ENCODE peak calls at places on chromosomes 3 and 15, in nine cellular contexts. F, G, E, Z, T, V, D, S and U are unnamed samples. For H3K4me1, the result is how much of the 10 kb centered on the place peaks cover.

GRCh38 chr3:126026761-126027160 is 57.2 kb downstream of the SLC41A3 start:
- DNase-seq in F (no peak), G (no peak), E (no peak), Z (no peak), T (no peak), V (peak), D (no peak), S (no peak), U (no peak)

GRCh38 chr3:123636431-123636841 is 51.6 kb upstream of the HACD2 start:
- DNase-seq in F (no peak), G (no peak), E (no peak), Z (peak), T (peak), V (no peak), D (no peak), S (no peak), U (no peak)

GRCh38 chr3:142226474-142226873 is 1.1 kb upstream of the GK5 start:
- DNase-seq in F (no peak), G (no peak), E (no peak), Z (no peak), T (no peak), V (no peak), D (peak), S (no peak), U (no peak)

GRCh38 chr3:112514527-112515128 is 15.4 kb upstream of the BTLA start:
- DNase-seq in F (no peak), G (no peak), E (peak), Z (no peak), T (no peak), V (no peak), D (no peak), S (no peak), U (no peak)

GRCh38 chr3:76415384-76415783 is 624.5 kb upstream of the ROBO2 start:
- DNase-seq in F (no peak), G (no peak), E (peak), Z (no peak), T (no peak), V (no peak), D (no peak), S (no peak), U (no peak)

GRCh38 chr3:60839242-60839641 is 412.0 kb downstream of the FHIT start:
- DNase-seq in F (no peak), G (no peak), E (no peak), Z (no peak), T (no peak), V (no peak), D (no peak), S (no peak), U (no peak)

GRCh38 chr3:12184541-12184940 is 25.8 kb upstream of the TIMP4 start:
- DNase-seq in F (no peak), G (no peak), E (no peak), Z (no peak), T (no peak), V (no peak), D (no peak), S (no peak), U (no peak)

GRCh38 chr3:45942051-45942825 is 1.0 kb upstream of the CXCR6 start:
- DNase-seq in F (no peak), G (no peak), E (no peak), Z (no peak), T (peak), V (no peak), D (no peak), S (peak), U (no peak)

GRCh38 chr15:39345176-39345575 is 235.7 kb upstream of the THBS1 start:
- DNase-seq in F (no peak), G (no peak), E (no peak), Z (no peak), T (no peak), V (no peak), D (no peak), S (no peak), U (no peak)

GRCh38 chr15:90036806-90037509 is 35.8 kb downstream of the ZNF710 start:
- DNase-seq in F (no peak), G (peak), E (no peak), Z (no peak), T (peak), V (no peak), D (no peak), S (peak), U (no peak)

GRCh38 chr15:90035095-90035834 is 34.1 kb downstream of the ZNF710 start:
- DNase-seq in F (no peak), G (peak), E (peak), Z (peak), T (peak), V (peak), D (peak), S (peak), U (no peak)

GRCh38 chr15:90035835-90036220 is 34.7 kb downstream of the ZNF710 start:
- DNase-seq in F (no peak), G (peak), E (no peak), Z (no peak), T (peak), V (no peak), D (no peak), S (peak), U (no peak)

GRCh38 chr15:90037510-90037860 is 36.4 kb downstream of the ZNF710 start:
- DNase-seq in F (no peak), G (no peak), E (peak), Z (no peak), T (no peak), V (no peak), D (peak), S (no peak), U (no peak)

GRCh38 chr15:90036343-90036742 is 35.2 kb downstream of the ZNF710 start:
- DNase-seq in F (no peak), G (no peak), E (no peak), Z (no peak), T (peak), V (no peak), D (no peak), S (no peak), U (no peak)
- H3K27ac ChIP-seq in F (peak), G (peak), E (no peak), Z (peak), T (no peak), V (peak), D (peak), S (peak), U (no peak)

GRCh38 chr3:127678611-127679533 is 6.1 kb downstream of the ABTB1 start:
- DNase-seq in F (peak), G (peak), E (no peak), Z (peak), T (peak), V (no peak), D (no peak), S (peak), U (no peak)

GRCh38 chr3:127678315-127678599 is 5.5 kb downstream of the ABTB1 start:
- DNase-seq in F (no peak), G (no peak), E (no peak), Z (no peak), T (no peak), V (no peak), D (no peak), S (no peak), U (no peak)

GRCh38 chr3:127676921-127677351 is 4.2 kb downstream of the ABTB1 start:
- DNase-seq in F (peak), G (peak), E (no peak), Z (no peak), T (peak), V (no peak), D (no peak), S (peak), U (no peak)

GRCh38 chr3:127676456-127676855 is 3.7 kb downstream of the ABTB1 start:
- DNase-seq in F (peak), G (no peak), E (no peak), Z (no peak), T (peak), V (no peak), D (no peak), S (peak), U (no peak)

DNA sequence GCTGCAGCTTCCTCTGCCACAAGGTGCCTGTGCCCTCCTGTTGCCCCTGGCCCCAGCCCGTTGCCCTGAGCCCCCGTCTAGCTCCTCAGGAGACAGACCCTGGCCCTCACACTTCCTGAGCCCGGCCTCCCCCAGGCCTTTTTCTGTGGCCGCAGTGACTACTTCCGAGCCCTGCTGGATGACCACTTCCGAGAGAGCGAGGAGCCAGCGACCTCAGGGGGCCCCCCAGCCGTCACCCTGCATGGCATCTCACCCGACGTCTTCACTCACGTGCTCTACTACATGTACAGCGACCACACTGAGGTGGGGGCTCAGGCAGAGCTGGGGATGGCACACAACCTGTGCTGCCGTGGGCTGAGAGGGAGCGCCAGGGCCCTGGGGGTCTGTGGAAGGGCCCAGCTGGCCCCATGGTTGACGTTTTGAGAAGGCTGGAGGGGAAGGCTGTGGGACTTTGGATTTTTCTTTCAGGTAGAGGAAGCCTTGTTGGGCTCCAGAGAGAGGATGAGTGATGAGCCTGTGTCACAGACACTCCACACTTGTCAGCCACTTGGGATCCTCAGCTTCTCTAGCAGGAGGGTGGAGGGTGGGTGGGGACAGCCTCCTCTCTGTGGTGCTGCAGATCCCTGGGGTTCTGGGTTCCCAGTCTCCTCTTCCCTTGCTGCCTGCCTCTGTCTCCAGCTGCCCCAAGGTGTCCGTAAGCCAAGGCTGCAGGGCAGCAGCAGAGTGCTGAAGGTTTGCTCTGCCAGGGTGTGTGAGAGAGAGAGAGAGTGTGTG is 5.0 kb downstream of the ABTB1 start:
- DNase-seq in F (peak), G (peak), E (no peak), Z (peak), T (peak), V (no peak), D (no peak), S (peak), U (no peak)
- H3K4me3 ChIP-seq in F (no peak), G (no peak), E (no peak), Z (no peak), T (no peak), V (no peak), D (no peak), S (no peak), U (no peak)

GRCh38 chr3:195160908-195161434 is 110.0 kb downstream of the XXYLT1 start:
- DNase-seq in F (no peak), G (no peak), E (no peak), Z (no peak), T (no peak), V (no peak), D (no peak), S (no peak), U (no peak)
- H3K4me1 ChIP-seq in F (under half), G (under half), E (under half), Z (under half), T (under half), V (under half), D (under half), S (under half), U (under half)

GRCh38 chr3:101950985-101951733 is 101.8 kb downstream of the NFKBIZ start:
- DNase-seq in F (no peak), G (no peak), E (no peak), Z (no peak), T (no peak), V (no peak), D (peak), S (no peak), U (no peak)
- H3K27ac ChIP-seq in F (no peak), G (peak), E (no peak), Z (no peak), T (peak), V (no peak), D (peak), S (peak), U (no peak)

GRCh38 chr15:99098426-99098825 is 6.5 kb upstream of the SYNM start:
- DNase-seq in F (no peak), G (no peak), E (no peak), Z (no peak), T (no peak), V (no peak), D (no peak), S (no peak), U (no peak)

GRCh38 chr15:99096173-99096893 is 8.5 kb upstream of the SYNM start:
- DNase-seq in F (no peak), G (no peak), E (no peak), Z (no peak), T (no peak), V (no peak), D (no peak), S (no peak), U (no peak)

GRCh38 chr15:99097441-99098410 is 7.2 kb upstream of the SYNM start:
- DNase-seq in F (no peak), G (no peak), E (no peak), Z (no peak), T (no peak), V (no peak), D (no peak), S (no peak), U (no peak)

GRCh38 chr15:99095626-99096025 is 9.3 kb upstream of the SYNM start:
- DNase-seq in F (no peak), G (no peak), E (no peak), Z (no peak), T (no peak), V (no peak), D (no peak), S (no peak), U (no peak)

DNA sequence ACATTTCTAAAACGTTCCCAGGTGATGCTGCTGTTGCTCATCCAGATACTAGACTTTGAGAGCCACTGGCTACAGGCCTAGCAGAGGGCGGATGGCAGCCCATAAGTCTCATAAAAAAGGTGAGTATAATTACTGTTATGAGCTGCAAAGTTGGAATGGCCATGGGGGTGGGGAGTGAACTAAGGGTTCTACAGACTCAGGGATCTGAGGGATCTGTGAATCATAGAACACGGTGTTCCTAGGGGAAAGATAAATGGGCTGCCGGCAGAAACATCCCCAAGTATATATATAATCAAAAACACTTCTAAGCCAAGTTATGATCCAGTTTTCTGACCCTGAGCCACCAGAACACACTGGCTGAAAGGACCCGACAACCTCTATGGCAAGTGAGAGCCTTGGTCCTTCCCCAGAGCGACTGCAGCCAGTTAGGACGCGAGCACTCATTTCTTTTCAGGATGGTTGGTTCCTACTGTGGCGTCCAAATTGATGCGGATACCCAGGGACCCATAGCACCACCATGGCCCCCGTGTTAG is 7.9 kb upstream of the SYNM start:
- DNase-seq in F (no peak), G (no peak), E (no peak), Z (no peak), T (no peak), V (no peak), D (peak), S (no peak), U (no peak)
- H3K4me3 ChIP-seq in F (no peak), G (no peak), E (no peak), Z (no peak), T (no peak), V (no peak), D (no peak), S (no peak), U (no peak)

DNA sequence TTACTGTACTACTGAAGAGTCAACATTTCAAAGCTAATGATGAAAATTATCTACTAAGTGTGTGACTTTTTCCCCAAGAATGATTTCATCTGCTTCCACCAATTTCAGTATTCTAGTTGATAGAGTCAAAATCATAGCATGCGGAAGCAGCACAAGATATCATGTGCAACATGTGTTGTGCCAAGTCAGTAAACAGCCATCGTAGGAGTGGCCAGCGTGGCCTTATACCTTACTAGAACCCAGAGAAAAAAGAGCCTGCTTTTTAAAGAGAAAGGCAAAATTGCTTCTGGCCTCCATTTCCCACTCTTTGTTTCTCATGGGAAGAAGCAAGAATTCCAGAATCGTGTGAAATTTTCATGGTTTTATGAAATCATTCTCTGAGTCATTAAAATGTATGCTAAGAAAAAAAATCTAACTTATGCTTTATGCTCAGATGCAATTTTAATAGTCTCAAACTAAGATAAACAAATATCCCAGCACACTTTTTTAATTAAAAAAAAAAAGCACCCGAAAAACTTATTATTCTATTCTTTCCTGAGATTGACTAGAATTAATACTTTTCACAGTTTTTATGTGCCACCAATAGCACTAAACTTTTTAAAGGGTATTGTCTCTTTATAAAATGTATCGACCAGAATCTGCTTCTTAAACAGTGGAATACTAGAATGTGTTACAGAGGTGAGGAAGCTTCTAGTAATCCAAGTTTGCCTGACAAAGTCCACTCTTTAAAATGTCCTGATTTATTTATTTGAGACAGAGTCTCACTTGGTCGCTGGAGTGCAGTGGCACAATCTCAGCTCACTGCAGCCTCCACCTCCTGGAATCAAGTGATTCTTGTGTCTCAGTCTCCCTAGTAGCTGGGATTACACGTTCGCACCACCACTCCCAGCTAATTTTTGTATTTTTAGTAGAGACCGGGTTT is 87.3 kb downstream of the MBNL1 start:
- DNase-seq in F (no peak), G (no peak), E (peak), Z (no peak), T (no peak), V (no peak), D (peak), S (no peak), U (no peak)
- H3K4me1 ChIP-seq in F (under half), G (under half), E (under half), Z (under half), T (under half), V (under half), D (under half), S (under half), U (under half)

GRCh38 chr15:66939451-66940023 is 125.9 kb upstream of the SMAD3 start:
- DNase-seq in F (no peak), G (no peak), E (no peak), Z (no peak), T (peak), V (no peak), D (no peak), S (no peak), U (no peak)
- H3K27ac ChIP-seq in F (no peak), G (no peak), E (no peak), Z (no peak), T (no peak), V (no peak), D (no peak), S (no peak), U (no peak)

GRCh38 chr3:28576590-28577220 is 228.1 kb upstream of the AZI2 start:
- DNase-seq in F (no peak), G (no peak), E (no peak), Z (no peak), T (no peak), V (no peak), D (no peak), S (no peak), U (no peak)
- H3K4me3 ChIP-seq in F (peak), G (peak), E (no peak), Z (peak), T (peak), V (no peak), D (peak), S (peak), U (no peak)

GRCh38 chr3:170980399-170980798 is 46.1 kb downstream of the SLC2A2 start:
- DNase-seq in F (no peak), G (no peak), E (no peak), Z (no peak), T (no peak), V (no peak), D (no peak), S (no peak), U (no peak)

GRCh38 chr3:170976190-170976519 is 50.4 kb downstream of the SLC2A2 start:
- DNase-seq in F (no peak), G (no peak), E (no peak), Z (no peak), T (no peak), V (no peak), D (no peak), S (no peak), U (no peak)

GRCh38 chr3:170975283-170976189 is 51.0 kb downstream of the SLC2A2 start:
- DNase-seq in F (no peak), G (no peak), E (no peak), Z (no peak), T (no peak), V (no peak), D (no peak), S (no peak), U (no peak)

GRCh38 chr3:170977911-170978310 is 48.6 kb downstream of the SLC2A2 start:
- DNase-seq in F (no peak), G (no peak), E (peak), Z (no peak), T (no peak), V (no peak), D (peak), S (no peak), U (no peak)

DNA sequence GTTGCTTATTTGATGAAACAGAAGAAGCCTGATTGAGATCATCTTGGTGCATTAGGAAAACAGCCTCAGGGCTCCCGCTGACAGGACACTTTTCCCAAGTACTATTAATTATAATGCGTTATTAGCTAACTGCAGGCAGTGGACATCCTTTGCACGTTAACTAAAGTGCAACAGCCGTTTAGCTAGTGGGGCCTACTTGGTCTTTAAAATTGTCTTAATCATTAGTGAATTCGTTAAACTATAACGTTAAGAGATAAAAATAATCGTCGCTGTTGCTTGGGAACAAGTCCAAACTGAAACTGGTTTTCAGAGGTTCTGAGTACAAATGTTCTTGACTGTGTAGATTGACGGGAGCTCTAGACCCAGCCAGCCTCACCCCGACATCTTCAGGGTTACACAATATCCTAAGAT is 48.2 kb downstream of the SLC2A2 start:
- DNase-seq in F (no peak), G (no peak), E (no peak), Z (no peak), T (no peak), V (no peak), D (no peak), S (no peak), U (no peak)
- H3K4me1 ChIP-seq in F (under half), G (under half), E (under half), Z (under half), T (under half), V (under half), D (under half), S (under half), U (under half)

DNA sequence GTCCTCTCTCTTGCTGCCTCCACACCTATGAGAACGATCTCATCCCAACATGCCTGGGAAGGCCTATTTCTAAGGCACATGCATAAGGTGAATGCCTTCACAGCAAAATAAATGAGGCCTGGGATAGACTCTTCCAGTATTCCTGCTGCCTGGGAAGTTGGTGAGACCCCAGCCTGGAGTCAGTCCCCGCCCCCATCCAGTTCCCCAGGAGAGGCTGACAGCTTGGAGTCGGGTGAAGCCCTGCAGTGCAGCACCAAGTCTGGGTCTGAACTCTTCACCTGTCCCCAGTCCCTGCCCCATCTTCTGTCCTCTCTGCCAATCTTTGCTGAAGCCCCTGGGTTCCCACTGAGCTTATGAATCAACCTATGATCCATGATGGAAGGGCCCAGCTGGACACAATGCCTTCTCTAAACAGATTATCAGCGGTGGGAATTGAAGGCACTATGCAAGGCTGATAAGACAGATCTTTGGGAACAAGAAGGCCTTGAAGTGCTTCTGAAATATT is 10.3 kb upstream of the APBA2 start:
- DNase-seq in F (no peak), G (no peak), E (no peak), Z (no peak), T (no peak), V (no peak), D (no peak), S (no peak), U (no peak)
- H3K27ac ChIP-seq in F (no peak), G (no peak), E (no peak), Z (no peak), T (no peak), V (no peak), D (no peak), S (no peak), U (no peak)